ENCODE peak calls at places on chromosomes 16 and 17, in nine cellular contexts. One of them, this sample, is unnamed.

GRCh38 chr16:16861546-16861945 is 482.6 kb downstream of the NPIPA7 start:
- DNase-seq in stimulated activated CD4-positive, alpha-beta T cell treated with anti-CD3 and anti-CD28 coated beads, Interleukin-12 subunit alpha, Interleukin-12 subunit beta, amount 100 ng/mL, for 4 hours: peak
- DNase-seq in activated naive CD8-positive, alpha-beta T cell treated with anti-CD3 and anti-CD28 coated beads, Interleukin-2, amount 50 U/mL, for 24 hours: peak
- DNase-seq in endothelial cell of umbilical vein: no peak
- DNase-seq in CD8-positive, alpha-beta memory T cell: peak
- DNase-seq in COR-L47: no peak
- DNase-seq in heart left ventricle: peak
- DNase-seq in T1000: no peak
- DNase-seq in neural progenitor cell: peak
- DNase-seq in this sample: peak

GRCh38 chr17:17741346-17742023 is 60.2 kb downstream of the RAI1 start:
- DNase-seq in endothelial cell of umbilical vein: peak
- DNase-seq in T1000: no peak
- DNase-seq in heart left ventricle: no peak
- DNase-seq in stimulated activated CD4-positive, alpha-beta T cell treated with anti-CD3 and anti-CD28 coated beads, Interleukin-12 subunit alpha, Interleukin-12 subunit beta, amount 100 ng/mL, for 4 hours: no peak
- DNase-seq in CD8-positive, alpha-beta memory T cell: no peak
- DNase-seq in neural progenitor cell: peak
- DNase-seq in activated naive CD8-positive, alpha-beta T cell treated with anti-CD3 and anti-CD28 coated beads, Interleukin-2, amount 50 U/mL, for 24 hours: no peak
- DNase-seq in COR-L47: no peak
- DNase-seq in this sample: peak

GRCh38 chr17:50264263-50265113 is 9.8 kb upstream of the TMEM92 start:
- DNase-seq in T1000: no peak
- DNase-seq in heart left ventricle: no peak
- DNase-seq in CD8-positive, alpha-beta memory T cell: no peak
- DNase-seq in stimulated activated CD4-positive, alpha-beta T cell treated with anti-CD3 and anti-CD28 coated beads, Interleukin-12 subunit alpha, Interleukin-12 subunit beta, amount 100 ng/mL, for 4 hours: no peak
- DNase-seq in neural progenitor cell: peak
- DNase-seq in COR-L47: no peak
- DNase-seq in endothelial cell of umbilical vein: no peak
- DNase-seq in activated naive CD8-positive, alpha-beta T cell treated with anti-CD3 and anti-CD28 coated beads, Interleukin-2, amount 50 U/mL, for 24 hours: no peak
- DNase-seq in this sample: peak

GRCh38 chr17:4509402-4509801 is 10.7 kb downstream of the SPNS2 start:
- DNase-seq in neural progenitor cell: no peak
- DNase-seq in stimulated activated CD4-positive, alpha-beta T cell treated with anti-CD3 and anti-CD28 coated beads, Interleukin-12 subunit alpha, Interleukin-12 subunit beta, amount 100 ng/mL, for 4 hours: no peak
- DNase-seq in heart left ventricle: no peak
- DNase-seq in T1000: no peak
- DNase-seq in CD8-positive, alpha-beta memory T cell: no peak
- DNase-seq in activated naive CD8-positive, alpha-beta T cell treated with anti-CD3 and anti-CD28 coated beads, Interleukin-2, amount 50 U/mL, for 24 hours: no peak
- DNase-seq in endothelial cell of umbilical vein: no peak
- DNase-seq in COR-L47: no peak
- DNase-seq in this sample: no peak

GRCh38 chr17:62652251-62653001 is 25.0 kb downstream of the MRC2 start:
- DNase-seq in heart left ventricle: peak
- DNase-seq in CD8-positive, alpha-beta memory T cell: peak
- DNase-seq in neural progenitor cell: peak
- DNase-seq in T1000: peak
- DNase-seq in activated naive CD8-positive, alpha-beta T cell treated with anti-CD3 and anti-CD28 coated beads, Interleukin-2, amount 50 U/mL, for 24 hours: peak
- DNase-seq in endothelial cell of umbilical vein: peak
- DNase-seq in COR-L47: peak
- DNase-seq in stimulated activated CD4-positive, alpha-beta T cell treated with anti-CD3 and anti-CD28 coated beads, Interleukin-12 subunit alpha, Interleukin-12 subunit beta, amount 100 ng/mL, for 4 hours: peak
- DNase-seq in this sample: peak

GRCh38 chr17:76673729-76674128 is 30.2 kb upstream of the ST6GALNAC1 start:
- DNase-seq in T1000: no peak
- DNase-seq in neural progenitor cell: no peak
- DNase-seq in heart left ventricle: no peak
- DNase-seq in endothelial cell of umbilical vein: no peak
- DNase-seq in COR-L47: no peak
- DNase-seq in stimulated activated CD4-positive, alpha-beta T cell treated with anti-CD3 and anti-CD28 coated beads, Interleukin-12 subunit alpha, Interleukin-12 subunit beta, amount 100 ng/mL, for 4 hours: no peak
- DNase-seq in CD8-positive, alpha-beta memory T cell: no peak
- DNase-seq in activated naive CD8-positive, alpha-beta T cell treated with anti-CD3 and anti-CD28 coated beads, Interleukin-2, amount 50 U/mL, for 24 hours: no peak
- DNase-seq in this sample: no peak

GRCh38 chr16:83137326-83137770 is 510.6 kb downstream of the CDH13 start:
- DNase-seq in endothelial cell of umbilical vein: no peak
- DNase-seq in neural progenitor cell: peak
- DNase-seq in stimulated activated CD4-positive, alpha-beta T cell treated with anti-CD3 and anti-CD28 coated beads, Interleukin-12 subunit alpha, Interleukin-12 subunit beta, amount 100 ng/mL, for 4 hours: no peak
- DNase-seq in COR-L47: no peak
- DNase-seq in activated naive CD8-positive, alpha-beta T cell treated with anti-CD3 and anti-CD28 coated beads, Interleukin-2, amount 50 U/mL, for 24 hours: no peak
- DNase-seq in T1000: peak
- DNase-seq in heart left ventricle: no peak
- DNase-seq in CD8-positive, alpha-beta memory T cell: no peak
- DNase-seq in this sample: no peak

GRCh38 chr17:42275527-42276358 is 448 bp downstream of the STAT5B start:
- DNase-seq in T1000: no peak
- DNase-seq in activated naive CD8-positive, alpha-beta T cell treated with anti-CD3 and anti-CD28 coated beads, Interleukin-2, amount 50 U/mL, for 24 hours: peak
- DNase-seq in COR-L47: no peak
- DNase-seq in endothelial cell of umbilical vein: peak
- DNase-seq in stimulated activated CD4-positive, alpha-beta T cell treated with anti-CD3 and anti-CD28 coated beads, Interleukin-12 subunit alpha, Interleukin-12 subunit beta, amount 100 ng/mL, for 4 hours: peak
- DNase-seq in neural progenitor cell: peak
- DNase-seq in CD8-positive, alpha-beta memory T cell: peak
- DNase-seq in heart left ventricle: peak
- DNase-seq in this sample: peak

GRCh38 chr17:38464723-38465419 is 36.6 kb downstream of the ARHGAP23 start:
- DNase-seq in T1000: peak
- DNase-seq in CD8-positive, alpha-beta memory T cell: no peak
- DNase-seq in COR-L47: peak
- DNase-seq in neural progenitor cell: peak
- DNase-seq in heart left ventricle: peak
- DNase-seq in activated naive CD8-positive, alpha-beta T cell treated with anti-CD3 and anti-CD28 coated beads, Interleukin-2, amount 50 U/mL, for 24 hours: no peak
- DNase-seq in endothelial cell of umbilical vein: peak
- DNase-seq in stimulated activated CD4-positive, alpha-beta T cell treated with anti-CD3 and anti-CD28 coated beads, Interleukin-12 subunit alpha, Interleukin-12 subunit beta, amount 100 ng/mL, for 4 hours: no peak
- DNase-seq in this sample: peak

GRCh38 chr16:56807011-56807675 is 57.9 kb upstream of the SLC12A3 start:
- DNase-seq in endothelial cell of umbilical vein: peak
- DNase-seq in stimulated activated CD4-positive, alpha-beta T cell treated with anti-CD3 and anti-CD28 coated beads, Interleukin-12 subunit alpha, Interleukin-12 subunit beta, amount 100 ng/mL, for 4 hours: no peak
- DNase-seq in activated naive CD8-positive, alpha-beta T cell treated with anti-CD3 and anti-CD28 coated beads, Interleukin-2, amount 50 U/mL, for 24 hours: no peak
- DNase-seq in heart left ventricle: no peak
- DNase-seq in COR-L47: no peak
- DNase-seq in neural progenitor cell: no peak
- DNase-seq in CD8-positive, alpha-beta memory T cell: no peak
- DNase-seq in T1000: no peak
- DNase-seq in this sample: no peak

GRCh38 chr16:24132048-24132796 is 123.9 kb upstream of the CACNG3 start:
- DNase-seq in heart left ventricle: no peak
- DNase-seq in COR-L47: no peak
- DNase-seq in endothelial cell of umbilical vein: no peak
- DNase-seq in CD8-positive, alpha-beta memory T cell: no peak
- DNase-seq in activated naive CD8-positive, alpha-beta T cell treated with anti-CD3 and anti-CD28 coated beads, Interleukin-2, amount 50 U/mL, for 24 hours: no peak
- DNase-seq in stimulated activated CD4-positive, alpha-beta T cell treated with anti-CD3 and anti-CD28 coated beads, Interleukin-12 subunit alpha, Interleukin-12 subunit beta, amount 100 ng/mL, for 4 hours: no peak
- DNase-seq in neural progenitor cell: no peak
- DNase-seq in T1000: no peak
- DNase-seq in this sample: no peak

GRCh38 chr16:29729116-29729521 is 16.7 kb downstream of the C16orf54 start:
- DNase-seq in T1000: no peak
- DNase-seq in activated naive CD8-positive, alpha-beta T cell treated with anti-CD3 and anti-CD28 coated beads, Interleukin-2, amount 50 U/mL, for 24 hours: no peak
- DNase-seq in COR-L47: peak
- DNase-seq in neural progenitor cell: peak
- DNase-seq in endothelial cell of umbilical vein: peak
- DNase-seq in CD8-positive, alpha-beta memory T cell: no peak
- DNase-seq in stimulated activated CD4-positive, alpha-beta T cell treated with anti-CD3 and anti-CD28 coated beads, Interleukin-12 subunit alpha, Interleukin-12 subunit beta, amount 100 ng/mL, for 4 hours: no peak
- DNase-seq in heart left ventricle: no peak
- DNase-seq in this sample: peak

GRCh38 chr17:46139365-46140210 is 53.6 kb downstream of the KANSL1 start:
- DNase-seq in stimulated activated CD4-positive, alpha-beta T cell treated with anti-CD3 and anti-CD28 coated beads, Interleukin-12 subunit alpha, Interleukin-12 subunit beta, amount 100 ng/mL, for 4 hours: no peak
- DNase-seq in activated naive CD8-positive, alpha-beta T cell treated with anti-CD3 and anti-CD28 coated beads, Interleukin-2, amount 50 U/mL, for 24 hours: no peak
- DNase-seq in COR-L47: no peak
- DNase-seq in heart left ventricle: no peak
- DNase-seq in neural progenitor cell: no peak
- DNase-seq in CD8-positive, alpha-beta memory T cell: no peak
- DNase-seq in T1000: no peak
- DNase-seq in endothelial cell of umbilical vein: no peak
- DNase-seq in this sample: no peak

GRCh38 chr16:72658888-72659717 is 388.8 kb downstream of the ZFHX3 start:
- DNase-seq in COR-L47: no peak
- DNase-seq in neural progenitor cell: no peak
- DNase-seq in heart left ventricle: no peak
- DNase-seq in CD8-positive, alpha-beta memory T cell: no peak
- DNase-seq in stimulated activated CD4-positive, alpha-beta T cell treated with anti-CD3 and anti-CD28 coated beads, Interleukin-12 subunit alpha, Interleukin-12 subunit beta, amount 100 ng/mL, for 4 hours: no peak
- DNase-seq in activated naive CD8-positive, alpha-beta T cell treated with anti-CD3 and anti-CD28 coated beads, Interleukin-2, amount 50 U/mL, for 24 hours: no peak
- DNase-seq in endothelial cell of umbilical vein: no peak
- DNase-seq in T1000: no peak
- DNase-seq in this sample: no peak

GRCh38 chr17:72432143-72432604 is 311.4 kb downstream of the SOX9 start:
- DNase-seq in COR-L47: peak
- DNase-seq in endothelial cell of umbilical vein: no peak
- DNase-seq in T1000: no peak
- DNase-seq in heart left ventricle: no peak
- DNase-seq in activated naive CD8-positive, alpha-beta T cell treated with anti-CD3 and anti-CD28 coated beads, Interleukin-2, amount 50 U/mL, for 24 hours: no peak
- DNase-seq in CD8-positive, alpha-beta memory T cell: no peak
- DNase-seq in stimulated activated CD4-positive, alpha-beta T cell treated with anti-CD3 and anti-CD28 coated beads, Interleukin-12 subunit alpha, Interleukin-12 subunit beta, amount 100 ng/mL, for 4 hours: no peak
- DNase-seq in neural progenitor cell: no peak
- DNase-seq in this sample: no peak

GRCh38 chr17:74827800-74828199 is 31.9 kb downstream of the GRIN2C start:
- DNase-seq in CD8-positive, alpha-beta memory T cell: no peak
- DNase-seq in heart left ventricle: no peak
- DNase-seq in stimulated activated CD4-positive, alpha-beta T cell treated with anti-CD3 and anti-CD28 coated beads, Interleukin-12 subunit alpha, Interleukin-12 subunit beta, amount 100 ng/mL, for 4 hours: no peak
- DNase-seq in activated naive CD8-positive, alpha-beta T cell treated with anti-CD3 and anti-CD28 coated beads, Interleukin-2, amount 50 U/mL, for 24 hours: no peak
- DNase-seq in COR-L47: no peak
- DNase-seq in endothelial cell of umbilical vein: no peak
- DNase-seq in neural progenitor cell: no peak
- DNase-seq in T1000: no peak
- DNase-seq in this sample: no peak

GRCh38 chr17:4902540-4902939 is 358 bp downstream of the CHRNE start:
- DNase-seq in COR-L47: no peak
- DNase-seq in endothelial cell of umbilical vein: no peak
- DNase-seq in CD8-positive, alpha-beta memory T cell: no peak
- DNase-seq in T1000: no peak
- DNase-seq in activated naive CD8-positive, alpha-beta T cell treated with anti-CD3 and anti-CD28 coated beads, Interleukin-2, amount 50 U/mL, for 24 hours: no peak
- DNase-seq in neural progenitor cell: no peak
- DNase-seq in heart left ventricle: no peak
- DNase-seq in stimulated activated CD4-positive, alpha-beta T cell treated with anti-CD3 and anti-CD28 coated beads, Interleukin-12 subunit alpha, Interleukin-12 subunit beta, amount 100 ng/mL, for 4 hours: no peak
- DNase-seq in this sample: no peak

GRCh38 chr17:43385046-43385831 is 13.6 kb upstream of the ARL4D start:
- DNase-seq in endothelial cell of umbilical vein: no peak
- DNase-seq in COR-L47: no peak
- DNase-seq in heart left ventricle: no peak
- DNase-seq in neural progenitor cell: no peak
- DNase-seq in activated naive CD8-positive, alpha-beta T cell treated with anti-CD3 and anti-CD28 coated beads, Interleukin-2, amount 50 U/mL, for 24 hours: no peak
- DNase-seq in stimulated activated CD4-positive, alpha-beta T cell treated with anti-CD3 and anti-CD28 coated beads, Interleukin-12 subunit alpha, Interleukin-12 subunit beta, amount 100 ng/mL, for 4 hours: no peak
- DNase-seq in T1000: no peak
- DNase-seq in CD8-positive, alpha-beta memory T cell: no peak
- DNase-seq in this sample: no peak

GRCh38 chr16:56424404-56424765 is 960 bp downstream of the AMFR start:
- DNase-seq in activated naive CD8-positive, alpha-beta T cell treated with anti-CD3 and anti-CD28 coated beads, Interleukin-2, amount 50 U/mL, for 24 hours: no peak
- DNase-seq in T1000: no peak
- DNase-seq in heart left ventricle: no peak
- DNase-seq in neural progenitor cell: no peak
- DNase-seq in stimulated activated CD4-positive, alpha-beta T cell treated with anti-CD3 and anti-CD28 coated beads, Interleukin-12 subunit alpha, Interleukin-12 subunit beta, amount 100 ng/mL, for 4 hours: no peak
- DNase-seq in endothelial cell of umbilical vein: peak
- DNase-seq in COR-L47: no peak
- DNase-seq in CD8-positive, alpha-beta memory T cell: no peak
- DNase-seq in this sample: peak

GRCh38 chr17:64739316-64740058 is 77.4 kb upstream of the SMURF2 start:
- DNase-seq in endothelial cell of umbilical vein: peak
- DNase-seq in T1000: no peak
- DNase-seq in heart left ventricle: no peak
- DNase-seq in stimulated activated CD4-positive, alpha-beta T cell treated with anti-CD3 and anti-CD28 coated beads, Interleukin-12 subunit alpha, Interleukin-12 subunit beta, amount 100 ng/mL, for 4 hours: no peak
- DNase-seq in COR-L47: no peak
- DNase-seq in neural progenitor cell: peak
- DNase-seq in CD8-positive, alpha-beta memory T cell: no peak
- DNase-seq in activated naive CD8-positive, alpha-beta T cell treated with anti-CD3 and anti-CD28 coated beads, Interleukin-2, amount 50 U/mL, for 24 hours: no peak
- DNase-seq in this sample: peak

GRCh38 chr16:14109782-14110727 is 38.9 kb downstream of the MRTFB start:
- DNase-seq in stimulated activated CD4-positive, alpha-beta T cell treated with anti-CD3 and anti-CD28 coated beads, Interleukin-12 subunit alpha, Interleukin-12 subunit beta, amount 100 ng/mL, for 4 hours: no peak
- DNase-seq in COR-L47: no peak
- DNase-seq in activated naive CD8-positive, alpha-beta T cell treated with anti-CD3 and anti-CD28 coated beads, Interleukin-2, amount 50 U/mL, for 24 hours: no peak
- DNase-seq in neural progenitor cell: no peak
- DNase-seq in endothelial cell of umbilical vein: peak
- DNase-seq in CD8-positive, alpha-beta memory T cell: no peak
- DNase-seq in heart left ventricle: no peak
- DNase-seq in T1000: no peak
- DNase-seq in this sample: peak

GRCh38 chr17:7129311-7129710 is 14.7 kb upstream of the ASGR2 start:
- DNase-seq in CD8-positive, alpha-beta memory T cell: no peak
- DNase-seq in T1000: no peak
- DNase-seq in endothelial cell of umbilical vein: no peak
- DNase-seq in stimulated activated CD4-positive, alpha-beta T cell treated with anti-CD3 and anti-CD28 coated beads, Interleukin-12 subunit alpha, Interleukin-12 subunit beta, amount 100 ng/mL, for 4 hours: no peak
- DNase-seq in activated naive CD8-positive, alpha-beta T cell treated with anti-CD3 and anti-CD28 coated beads, Interleukin-2, amount 50 U/mL, for 24 hours: no peak
- DNase-seq in heart left ventricle: no peak
- DNase-seq in neural progenitor cell: no peak
- DNase-seq in COR-L47: no peak
- DNase-seq in this sample: no peak

GRCh38 chr16:76913046-76913445 is 277.9 kb upstream of the MON1B start:
- DNase-seq in CD8-positive, alpha-beta memory T cell: no peak
- DNase-seq in heart left ventricle: no peak
- DNase-seq in neural progenitor cell: no peak
- DNase-seq in T1000: no peak
- DNase-seq in stimulated activated CD4-positive, alpha-beta T cell treated with anti-CD3 and anti-CD28 coated beads, Interleukin-12 subunit alpha, Interleukin-12 subunit beta, amount 100 ng/mL, for 4 hours: no peak
- DNase-seq in COR-L47: no peak
- DNase-seq in activated naive CD8-positive, alpha-beta T cell treated with anti-CD3 and anti-CD28 coated beads, Interleukin-2, amount 50 U/mL, for 24 hours: no peak
- DNase-seq in endothelial cell of umbilical vein: no peak
- DNase-seq in this sample: no peak

GRCh38 chr16:60142991-60143705 is 1409.0 kb upstream of the GOT2 start:
- DNase-seq in endothelial cell of umbilical vein: peak
- DNase-seq in stimulated activated CD4-positive, alpha-beta T cell treated with anti-CD3 and anti-CD28 coated beads, Interleukin-12 subunit alpha, Interleukin-12 subunit beta, amount 100 ng/mL, for 4 hours: no peak
- DNase-seq in activated naive CD8-positive, alpha-beta T cell treated with anti-CD3 and anti-CD28 coated beads, Interleukin-2, amount 50 U/mL, for 24 hours: no peak
- DNase-seq in T1000: no peak
- DNase-seq in heart left ventricle: no peak
- DNase-seq in neural progenitor cell: no peak
- DNase-seq in COR-L47: no peak
- DNase-seq in CD8-positive, alpha-beta memory T cell: no peak
- DNase-seq in this sample: peak

GRCh38 chr17:14525551-14526455 is 224.9 kb downstream of the HS3ST3B1 start:
- DNase-seq in heart left ventricle: no peak
- DNase-seq in CD8-positive, alpha-beta memory T cell: no peak
- DNase-seq in neural progenitor cell: no peak
- DNase-seq in activated naive CD8-positive, alpha-beta T cell treated with anti-CD3 and anti-CD28 coated beads, Interleukin-2, amount 50 U/mL, for 24 hours: no peak
- DNase-seq in stimulated activated CD4-positive, alpha-beta T cell treated with anti-CD3 and anti-CD28 coated beads, Interleukin-12 subunit alpha, Interleukin-12 subunit beta, amount 100 ng/mL, for 4 hours: no peak
- DNase-seq in T1000: no peak
- DNase-seq in COR-L47: no peak
- DNase-seq in endothelial cell of umbilical vein: no peak
- DNase-seq in this sample: peak

GRCh38 chr17:22512997-22513538 is 820.7 kb downstream of the KCNJ18 start:
- DNase-seq in COR-L47: no peak
- DNase-seq in endothelial cell of umbilical vein: no peak
- DNase-seq in neural progenitor cell: no peak
- DNase-seq in CD8-positive, alpha-beta memory T cell: no peak
- DNase-seq in activated naive CD8-positive, alpha-beta T cell treated with anti-CD3 and anti-CD28 coated beads, Interleukin-2, amount 50 U/mL, for 24 hours: no peak
- DNase-seq in heart left ventricle: no peak
- DNase-seq in T1000: no peak
- DNase-seq in stimulated activated CD4-positive, alpha-beta T cell treated with anti-CD3 and anti-CD28 coated beads, Interleukin-12 subunit alpha, Interleukin-12 subunit beta, amount 100 ng/mL, for 4 hours: no peak
- DNase-seq in this sample: no peak